ENCODE peak calls at places on chromosomes 6 and 20, in eight cellular contexts. L is stimulated activated CD4-positive, alpha-beta T cell treated with anti-CD3 and anti-CD28 coated beads, Interleukin-2, amount 100 ng/mL, for 48 hours; I is ovary; V is naive thymus-derived CD8-positive, alpha-beta T cell; W is IMR-90; H is uterus; Q is Kasumi-1; O is progenitor cell of endocrine pancreas. Y is an unnamed sample.

GRCh38 chr20:51801220-51801991 is 915 bp downstream of the SALL4 start:
- DNase-seq in L (no peak), I (no peak), V (no peak), W (no peak), H (no peak), Q (no peak), O (peak; percentile 28), Y (peak; percentile 67)

GRCh38 chr6:37409501-37409900 is 23.5 kb upstream of the CMTR1 start:
- DNase-seq in L (no peak), I (no peak), V (no peak), W (no peak), H (no peak), Q (no peak), O (no peak), Y (no peak)

GRCh38 chr6:40999498-41000070 is 39.4 kb downstream of the UNC5CL start:
- DNase-seq in L (no peak), I (peak; percentile 81), V (no peak), W (peak; percentile 32), H (peak; percentile 67), Q (peak; percentile 84), O (no peak), Y (peak; percentile 80)

GRCh38 chr6:157050537-157051280 is 272.6 kb downstream of the TMEM242 start:
- DNase-seq in L (no peak), I (no peak), V (no peak), W (no peak), H (no peak), Q (no peak), O (no peak), Y (no peak)

GRCh38 chr20:24771651-24772061 is 177.4 kb upstream of the CST7 start:
- DNase-seq in L (no peak), I (peak; percentile 2), V (no peak), W (no peak), H (no peak), Q (peak; percentile 39), O (no peak), Y (no peak)

GRCh38 chr20:4234128-4234527 is 218.8 kb upstream of the RNF24 start:
- DNase-seq in L (no peak), I (peak; percentile 53), V (no peak), W (peak; percentile 76), H (peak; percentile 47), Q (no peak), O (no peak), Y (peak; percentile 42)

GRCh38 chr6:168152306-168152963 is 73.4 kb upstream of the FRMD1 start:
- DNase-seq in L (no peak), I (no peak), V (no peak), W (no peak), H (no peak), Q (no peak), O (no peak), Y (no peak)

GRCh38 chr20:43409041-43409913 is 48.4 kb upstream of the SRSF6 start:
- DNase-seq in L (no peak), I (no peak), V (no peak), W (peak; percentile 52), H (no peak), Q (peak; percentile 51), O (no peak), Y (peak; percentile 64)

GRCh38 chr20:9457055-9457454 is 57.3 kb upstream of the LAMP5 start:
- DNase-seq in L (no peak), I (no peak), V (no peak), W (no peak), H (no peak), Q (no peak), O (no peak), Y (no peak)

GRCh38 chr20:48638546-48638945 is 189.3 kb downstream of the PREX1 start:
- DNase-seq in L (no peak), I (no peak), V (no peak), W (peak; percentile 51), H (no peak), Q (no peak), O (no peak), Y (peak; percentile 47)

GRCh38 chr6:28393912-28394662 is 5.5 kb downstream of the ZSCAN12 start:
- DNase-seq in L (no peak), I (no peak), V (no peak), W (peak; percentile 2), H (no peak), Q (peak; percentile 40), O (no peak), Y (peak; percentile 12)

GRCh38 chr6:13539572-13539971 is 34.8 kb upstream of the SIRT5 start:
- DNase-seq in L (no peak), I (no peak), V (no peak), W (no peak), H (no peak), Q (no peak), O (no peak), Y (no peak)

GRCh38 chr6:17494919-17495318 is 101.5 kb downstream of the CAP2 start:
- DNase-seq in L (no peak), I (no peak), V (no peak), W (no peak), H (no peak), Q (no peak), O (no peak), Y (no peak)

GRCh38 chr20:2771631-2772080 is 28.8 kb downstream of the CPXM1 start:
- DNase-seq in L (no peak), I (no peak), V (no peak), W (peak; percentile 18), H (no peak), Q (peak; percentile 75), O (no peak), Y (peak; percentile 5)

GRCh38 chr6:35508542-35508941 is 4.2 kb downstream of the TULP1 start:
- DNase-seq in L (no peak), I (no peak), V (no peak), W (no peak), H (no peak), Q (no peak), O (no peak), Y (no peak)

GRCh38 chr20:20353574-20353973 is 14.3 kb upstream of the INSM1 start:
- DNase-seq in L (no peak), I (no peak), V (no peak), W (no peak), H (no peak), Q (no peak), O (no peak), Y (no peak)

GRCh38 chr6:170053966-170054661 is 236.8 kb downstream of the DLL1 start:
- DNase-seq in L (no peak), I (no peak), V (no peak), W (no peak), H (peak; percentile 2), Q (no peak), O (no peak), Y (no peak)

GRCh38 chr6:38024908-38025307 is 205.4 kb downstream of the ZFAND3 start:
- DNase-seq in L (no peak), I (no peak), V (no peak), W (peak; percentile 52), H (no peak), Q (no peak), O (no peak), Y (no peak)

GRCh38 chr6:136788069-136788902 is 4.0 kb downstream of the MAP3K5 start:
- DNase-seq in L (no peak), I (no peak), V (no peak), W (peak; percentile 89), H (no peak), Q (no peak), O (no peak), Y (no peak)

GRCh38 chr6:24504274-24504641 is 9.5 kb downstream of the ALDH5A1 start:
- DNase-seq in L (no peak), I (no peak), V (no peak), W (no peak), H (no peak), Q (no peak), O (no peak), Y (no peak)

GRCh38 chr20:47878601-47879004 is 93.3 kb upstream of the SULF2 start:
- DNase-seq in L (no peak), I (no peak), V (no peak), W (no peak), H (no peak), Q (no peak), O (no peak), Y (peak; percentile 40)

GRCh38 chr20:44028868-44029847 is 114.5 kb downstream of the TOX2 start:
- DNase-seq in L (no peak), I (no peak), V (no peak), W (no peak), H (no peak), Q (no peak), O (no peak), Y (no peak)

GRCh38 chr20:64145458-64146300 is 18.6 kb upstream of the MYT1 start:
- DNase-seq in L (no peak), I (no peak), V (no peak), W (no peak), H (no peak), Q (no peak), O (no peak), Y (no peak)

GRCh38 chr6:112016335-112016734 is 37.6 kb upstream of the CCN6 start:
- DNase-seq in L (peak; percentile 67), I (no peak), V (no peak), W (peak; percentile 40), H (peak; percentile 47), Q (no peak), O (no peak), Y (peak; percentile 61)

GRCh38 chr6:43630980-43631619 is 2.0 kb upstream of the GTPBP2 start:
- DNase-seq in L (no peak), I (no peak), V (no peak), W (no peak), H (no peak), Q (no peak), O (no peak), Y (no peak)

GRCh38 chr20:45095753-45096371 is 5.1 kb downstream of the KCNS1 start:
- DNase-seq in L (peak; percentile 53), I (peak; percentile 37), V (peak; percentile 26), W (peak; percentile 69), H (peak; percentile 28), Q (peak; percentile 70), O (no peak), Y (peak; percentile 69)

GRCh38 chr20:45469336-45470261 is at the start of gene WFDC2:
- DNase-seq in L (no peak), I (no peak), V (no peak), W (no peak), H (no peak), Q (no peak), O (peak; percentile 55), Y (no peak)

GRCh38 chr20:664151-664550 is 11.2 kb upstream of the SRXN1 start:
- DNase-seq in L (no peak), I (no peak), V (no peak), W (no peak), H (no peak), Q (no peak), O (no peak), Y (no peak)